ENCODE peak calls at places on chromosomes 7 and 10, in five cellular contexts. One of them, this sample, is unnamed.

GRCh38 chr7:151025924-151026671 is 1.8 kb upstream of the ATG9B start:
- DNase-seq in GM23338: no peak
- DNase-seq in bronchial epithelial cell: peak
- DNase-seq in ovary: no peak
- DNase-seq in fibroblast of the aortic adventitia: no peak
- DNase-seq in this sample: no peak

GRCh38 chr10:62815373-62816111 is 624 bp downstream of the EGR2 start:
- DNase-seq in bronchial epithelial cell: no peak
- DNase-seq in GM23338: peak
- DNase-seq in fibroblast of the aortic adventitia: no peak
- DNase-seq in ovary: peak
- DNase-seq in this sample: no peak

GRCh38 chr7:106568680-106569499 is 92.1 kb downstream of the CCDC71L start:
- DNase-seq in bronchial epithelial cell: peak
- DNase-seq in fibroblast of the aortic adventitia: peak
- DNase-seq in ovary: no peak
- DNase-seq in GM23338: peak
- DNase-seq in this sample: no peak

GRCh38 chr7:120053390-120053961 is 219.5 kb upstream of the KCND2 start:
- DNase-seq in GM23338: no peak
- DNase-seq in ovary: no peak
- DNase-seq in bronchial epithelial cell: no peak
- DNase-seq in fibroblast of the aortic adventitia: peak
- DNase-seq in this sample: no peak

GRCh38 chr7:92873776-92874175 is 37.4 kb upstream of the CDK6 start:
- DNase-seq in ovary: no peak
- DNase-seq in GM23338: no peak
- DNase-seq in bronchial epithelial cell: no peak
- DNase-seq in fibroblast of the aortic adventitia: peak
- DNase-seq in this sample: no peak

GRCh38 chr7:25750738-25751529 is 401.1 kb upstream of the NFE2L3 start:
- DNase-seq in ovary: no peak
- DNase-seq in bronchial epithelial cell: no peak
- DNase-seq in fibroblast of the aortic adventitia: no peak
- DNase-seq in GM23338: no peak
- DNase-seq in this sample: no peak

GRCh38 chr10:116312091-116312490 is 12.2 kb upstream of the CCDC172 start:
- DNase-seq in GM23338: no peak
- DNase-seq in fibroblast of the aortic adventitia: no peak
- DNase-seq in ovary: no peak
- DNase-seq in bronchial epithelial cell: no peak
- DNase-seq in this sample: no peak

GRCh38 chr10:79435271-79436065 is 10.0 kb downstream of the ZCCHC24 start:
- DNase-seq in bronchial epithelial cell: no peak
- DNase-seq in ovary: peak
- DNase-seq in GM23338: no peak
- DNase-seq in fibroblast of the aortic adventitia: peak
- DNase-seq in this sample: no peak

GRCh38 chr10:4763960-4764428 is 62.0 kb upstream of the AKR1E2 start:
- DNase-seq in fibroblast of the aortic adventitia: peak
- DNase-seq in ovary: no peak
- DNase-seq in GM23338: no peak
- DNase-seq in bronchial epithelial cell: peak
- DNase-seq in this sample: peak

GRCh38 chr10:58892039-58892665 is 284.3 kb upstream of the PHYHIPL start:
- DNase-seq in ovary: peak
- DNase-seq in GM23338: peak
- DNase-seq in fibroblast of the aortic adventitia: peak
- DNase-seq in bronchial epithelial cell: no peak
- DNase-seq in this sample: no peak

GRCh38 chr10:6382081-6382480 is 179.3 kb downstream of the PFKFB3 start:
- DNase-seq in fibroblast of the aortic adventitia: peak
- DNase-seq in ovary: no peak
- DNase-seq in bronchial epithelial cell: no peak
- DNase-seq in GM23338: no peak
- DNase-seq in this sample: peak

GRCh38 chr10:126437661-126438406 is 49.6 kb upstream of the ADAM12 start:
- DNase-seq in GM23338: no peak
- DNase-seq in ovary: no peak
- DNase-seq in fibroblast of the aortic adventitia: no peak
- DNase-seq in bronchial epithelial cell: no peak
- DNase-seq in this sample: no peak

GRCh38 chr10:79345241-79346011 is 1.8 kb upstream of the PPIF start:
- DNase-seq in ovary: no peak
- DNase-seq in fibroblast of the aortic adventitia: peak
- DNase-seq in GM23338: no peak
- DNase-seq in bronchial epithelial cell: no peak
- DNase-seq in this sample: no peak

GRCh38 chr10:72875250-72876055 is 18.1 kb upstream of the OIT3 start:
- DNase-seq in ovary: no peak
- DNase-seq in fibroblast of the aortic adventitia: peak
- DNase-seq in GM23338: peak
- DNase-seq in bronchial epithelial cell: peak
- DNase-seq in this sample: no peak

GRCh38 chr7:20796565-20796964 is 9.9 kb upstream of the SP8 start:
- DNase-seq in fibroblast of the aortic adventitia: no peak
- DNase-seq in bronchial epithelial cell: no peak
- DNase-seq in ovary: no peak
- DNase-seq in GM23338: no peak
- DNase-seq in this sample: no peak

GRCh38 chr10:87705339-87705738 is 45.7 kb downstream of the PAPSS2 start:
- DNase-seq in fibroblast of the aortic adventitia: peak
- DNase-seq in GM23338: no peak
- DNase-seq in ovary: no peak
- DNase-seq in bronchial epithelial cell: peak
- DNase-seq in this sample: no peak

GRCh38 chr7:7148799-7149481 is 33.4 kb upstream of the C1GALT1 start:
- DNase-seq in GM23338: no peak
- DNase-seq in ovary: no peak
- DNase-seq in fibroblast of the aortic adventitia: peak
- DNase-seq in bronchial epithelial cell: peak
- DNase-seq in this sample: no peak

GRCh38 chr7:157250605-157251228 is 86.1 kb upstream of the DNAJB6 start:
- DNase-seq in ovary: no peak
- DNase-seq in fibroblast of the aortic adventitia: peak
- DNase-seq in bronchial epithelial cell: peak
- DNase-seq in GM23338: peak
- DNase-seq in this sample: peak
- TF ChIP-seq CTCF in ovary: no peak
- TF ChIP-seq CTCF in fibroblast of the aortic adventitia: peak
- TF ChIP-seq CTCF in bronchial epithelial cell: peak
- TF ChIP-seq CTCF in GM23338: peak
- TF ChIP-seq CTCF in this sample: peak

DNA sequence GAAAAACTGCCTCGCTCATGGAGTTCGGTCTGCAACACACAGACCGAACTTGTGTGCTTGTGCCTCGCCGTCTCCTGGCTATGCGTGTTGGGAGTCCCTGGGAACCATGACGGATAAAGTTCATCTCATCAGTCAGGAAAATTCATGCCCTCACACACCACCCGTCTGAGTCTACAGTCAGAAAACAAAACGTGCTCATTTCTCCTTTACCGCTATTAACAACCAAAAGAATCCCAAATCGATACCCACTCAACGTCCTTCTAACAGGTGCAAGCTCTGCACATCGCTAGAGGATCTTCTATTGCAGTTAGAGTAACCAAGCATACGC is 13.6 kb downstream of the CNPY1 start:
- DNase-seq in ovary: no peak
- DNase-seq in fibroblast of the aortic adventitia: no peak
- DNase-seq in GM23338: no peak
- DNase-seq in bronchial epithelial cell: no peak
- DNase-seq in this sample: no peak
- H3K4me3 ChIP-seq in ovary: no peak
- H3K4me3 ChIP-seq in fibroblast of the aortic adventitia: no peak
- H3K4me3 ChIP-seq in GM23338: peak
- H3K4me3 ChIP-seq in bronchial epithelial cell: no peak
- H3K4me3 ChIP-seq in this sample: no peak

GRCh38 chr10:24417053-24417452 is 208.1 kb downstream of the KIAA1217 start:
- DNase-seq in GM23338: no peak
- DNase-seq in fibroblast of the aortic adventitia: no peak
- DNase-seq in bronchial epithelial cell: no peak
- DNase-seq in ovary: no peak
- DNase-seq in this sample: no peak

GRCh38 chr10:24416248-24416647 is 207.3 kb downstream of the KIAA1217 start:
- DNase-seq in ovary: peak
- DNase-seq in bronchial epithelial cell: no peak
- DNase-seq in GM23338: no peak
- DNase-seq in fibroblast of the aortic adventitia: no peak
- DNase-seq in this sample: no peak

GRCh38 chr10:24419067-24419466 is 210.1 kb downstream of the KIAA1217 start:
- DNase-seq in GM23338: no peak
- DNase-seq in ovary: no peak
- DNase-seq in bronchial epithelial cell: no peak
- DNase-seq in fibroblast of the aortic adventitia: no peak
- DNase-seq in this sample: peak

GRCh38 chr10:24415455-24416169 is 206.7 kb downstream of the KIAA1217 start:
- DNase-seq in ovary: peak
- DNase-seq in bronchial epithelial cell: peak
- DNase-seq in fibroblast of the aortic adventitia: peak
- DNase-seq in GM23338: no peak
- DNase-seq in this sample: peak

DNA sequence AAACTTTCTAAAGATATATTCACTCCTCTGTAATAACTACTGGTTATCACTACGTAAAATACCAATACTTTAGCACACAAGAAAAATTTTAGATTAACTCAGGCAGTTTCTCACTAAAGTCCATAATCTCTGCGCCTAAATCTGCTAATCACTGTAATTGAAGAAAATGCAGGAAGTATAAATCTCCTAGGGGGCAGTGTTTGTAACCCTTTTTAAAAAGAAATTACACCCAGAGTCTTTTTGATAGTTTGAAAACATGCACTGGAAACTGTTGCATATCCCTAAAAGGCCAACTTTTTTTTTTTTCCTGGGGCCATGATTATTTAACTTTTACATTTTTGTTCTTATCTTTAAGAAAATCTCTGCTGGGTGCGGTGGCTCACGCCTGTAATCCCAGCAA is 209.6 kb downstream of the KIAA1217 start:
- DNase-seq in fibroblast of the aortic adventitia: no peak
- DNase-seq in GM23338: peak
- DNase-seq in bronchial epithelial cell: no peak
- DNase-seq in ovary: no peak
- DNase-seq in this sample: no peak
- TF ChIP-seq CTCF in fibroblast of the aortic adventitia: peak
- TF ChIP-seq CTCF in GM23338: no peak
- TF ChIP-seq CTCF in bronchial epithelial cell: no peak
- TF ChIP-seq CTCF in ovary: no peak
- TF ChIP-seq CTCF in this sample: no peak

GRCh38 chr7:104230606-104231005 is 22.8 kb upstream of the ORC5 start:
- DNase-seq in GM23338: no peak
- DNase-seq in ovary: peak
- DNase-seq in fibroblast of the aortic adventitia: no peak
- DNase-seq in bronchial epithelial cell: no peak
- DNase-seq in this sample: peak
- H3K4me3 ChIP-seq in GM23338: no peak
- H3K4me3 ChIP-seq in ovary: no peak
- H3K4me3 ChIP-seq in fibroblast of the aortic adventitia: no peak
- H3K4me3 ChIP-seq in bronchial epithelial cell: no peak
- H3K4me3 ChIP-seq in this sample: no peak

DNA sequence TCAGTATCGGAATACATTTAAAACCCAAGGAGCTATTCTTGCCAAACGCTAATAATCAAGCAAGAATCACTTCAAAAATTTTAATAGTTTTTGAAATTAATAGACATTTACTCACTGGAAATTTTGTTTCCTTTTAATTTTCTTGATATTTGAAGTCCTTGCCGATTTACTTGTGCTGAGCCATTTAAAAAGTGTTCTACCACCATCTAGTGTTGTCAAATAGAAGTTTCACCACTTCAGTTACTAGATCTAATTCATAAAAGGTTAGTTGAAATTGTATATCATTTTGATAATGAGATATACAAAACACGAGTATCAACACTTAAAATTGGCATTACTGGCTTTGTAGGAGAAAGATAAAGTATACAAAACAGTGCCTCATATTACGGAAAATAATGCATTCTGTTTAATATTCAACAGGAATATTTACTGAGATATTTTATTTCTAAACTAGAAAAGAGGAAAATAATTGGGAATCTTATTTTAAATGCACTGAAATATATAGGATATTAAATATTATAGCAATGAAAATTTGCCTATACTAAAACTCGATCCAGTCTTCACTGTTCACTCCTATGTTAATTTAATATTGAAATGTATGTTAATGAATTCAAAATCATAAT is 664.8 kb upstream of the SEMA3D start:
- DNase-seq in GM23338: peak
- DNase-seq in ovary: no peak
- DNase-seq in bronchial epithelial cell: peak
- DNase-seq in fibroblast of the aortic adventitia: peak
- DNase-seq in this sample: no peak
- TF ChIP-seq CTCF in GM23338: peak
- TF ChIP-seq CTCF in ovary: no peak
- TF ChIP-seq CTCF in bronchial epithelial cell: peak
- TF ChIP-seq CTCF in fibroblast of the aortic adventitia: peak
- TF ChIP-seq CTCF in this sample: no peak

This sample was measured in HFF-Myc.